ENCODE peak calls at places on chromosomes 11 and 22, in five cellular contexts. One of them, this sample, is unnamed. For H3F3A, the result is how much of the 10 kb centered on the place peaks cover.

GRCh38 chr11:131561486-131561885 is 191.1 kb downstream of the NTM start:
- DNase-seq in neural progenitor cell: no peak
- DNase-seq in GM23338: peak
- DNase-seq in PC-3: no peak
- DNase-seq in MM.1S: no peak
- DNase-seq in this sample: no peak

GRCh38 chr11:75066061-75066460 is 30.6 kb downstream of the OR2AT4 start:
- DNase-seq in GM23338: no peak
- DNase-seq in neural progenitor cell: no peak
- DNase-seq in PC-3: peak
- DNase-seq in MM.1S: no peak
- DNase-seq in this sample: no peak

GRCh38 chr11:1837171-1838076 is 1.4 kb upstream of the TNNI2 start:
- DNase-seq in neural progenitor cell: peak
- DNase-seq in PC-3: peak
- DNase-seq in MM.1S: peak
- DNase-seq in GM23338: peak
- DNase-seq in this sample: peak

GRCh38 chr11:131137046-131137445 is 220.8 kb upstream of the SNX19 start:
- DNase-seq in neural progenitor cell: no peak
- DNase-seq in MM.1S: no peak
- DNase-seq in PC-3: no peak
- DNase-seq in GM23338: no peak
- DNase-seq in this sample: no peak

GRCh38 chr11:119863811-119864601 is 135.0 kb upstream of the NECTIN1 start:
- DNase-seq in GM23338: peak
- DNase-seq in neural progenitor cell: peak
- DNase-seq in MM.1S: no peak
- DNase-seq in PC-3: no peak
- DNase-seq in this sample: no peak

GRCh38 chr11:9752091-9752490 is 88.2 kb downstream of the SWAP70 start:
- DNase-seq in PC-3: peak
- DNase-seq in MM.1S: no peak
- DNase-seq in neural progenitor cell: no peak
- DNase-seq in GM23338: no peak
- DNase-seq in this sample: no peak

GRCh38 chr11:85423331-85423730 is 203.8 kb downstream of the DLG2 start:
- DNase-seq in MM.1S: no peak
- DNase-seq in GM23338: no peak
- DNase-seq in PC-3: no peak
- DNase-seq in neural progenitor cell: no peak
- DNase-seq in this sample: no peak

GRCh38 chr11:119509969-119510401 is 87.0 kb upstream of the THY1 start:
- DNase-seq in PC-3: peak
- DNase-seq in MM.1S: peak
- DNase-seq in neural progenitor cell: no peak
- DNase-seq in GM23338: no peak
- DNase-seq in this sample: peak

GRCh38 chr22:46731246-46732040 is 6.6 kb downstream of the CERK start:
- DNase-seq in GM23338: peak
- DNase-seq in PC-3: no peak
- DNase-seq in neural progenitor cell: peak
- DNase-seq in MM.1S: no peak
- DNase-seq in this sample: no peak

GRCh38 chr22:32423664-32424063 is 11.6 kb upstream of the RTCB start:
- DNase-seq in neural progenitor cell: no peak
- DNase-seq in PC-3: no peak
- DNase-seq in MM.1S: no peak
- DNase-seq in GM23338: no peak
- DNase-seq in this sample: no peak

GRCh38 chr11:47399860-47400812 is 8.3 kb upstream of the SLC39A13 start:
- DNase-seq in neural progenitor cell: peak
- DNase-seq in GM23338: peak
- DNase-seq in MM.1S: peak
- DNase-seq in PC-3: no peak
- DNase-seq in this sample: no peak

GRCh38 chr11:62466444-62466843 is 47.6 kb downstream of the SCGB1A1 start:
- DNase-seq in neural progenitor cell: no peak
- DNase-seq in GM23338: no peak
- DNase-seq in MM.1S: no peak
- DNase-seq in PC-3: no peak
- DNase-seq in this sample: no peak

GRCh38 chr11:65013692-65014145 is 241 bp upstream of the ARL2 start:
- DNase-seq in neural progenitor cell: peak
- DNase-seq in PC-3: peak
- DNase-seq in MM.1S: peak
- DNase-seq in GM23338: peak
- DNase-seq in this sample: peak

GRCh38 chr11:17014774-17015638 is 792 bp upstream of the PLEKHA7 start:
- DNase-seq in PC-3: peak
- DNase-seq in GM23338: peak
- DNase-seq in neural progenitor cell: peak
- DNase-seq in MM.1S: peak
- DNase-seq in this sample: peak

GRCh38 chr11:77698896-77699295 is 61.3 kb upstream of the CLNS1A start:
- DNase-seq in MM.1S: no peak
- DNase-seq in neural progenitor cell: no peak
- DNase-seq in PC-3: no peak
- DNase-seq in GM23338: no peak
- DNase-seq in this sample: no peak

GRCh38 chr11:92632510-92632909 is 336.9 kb upstream of the MTNR1B start:
- DNase-seq in MM.1S: no peak
- DNase-seq in neural progenitor cell: no peak
- DNase-seq in GM23338: peak
- DNase-seq in PC-3: no peak
- DNase-seq in this sample: no peak

DNA sequence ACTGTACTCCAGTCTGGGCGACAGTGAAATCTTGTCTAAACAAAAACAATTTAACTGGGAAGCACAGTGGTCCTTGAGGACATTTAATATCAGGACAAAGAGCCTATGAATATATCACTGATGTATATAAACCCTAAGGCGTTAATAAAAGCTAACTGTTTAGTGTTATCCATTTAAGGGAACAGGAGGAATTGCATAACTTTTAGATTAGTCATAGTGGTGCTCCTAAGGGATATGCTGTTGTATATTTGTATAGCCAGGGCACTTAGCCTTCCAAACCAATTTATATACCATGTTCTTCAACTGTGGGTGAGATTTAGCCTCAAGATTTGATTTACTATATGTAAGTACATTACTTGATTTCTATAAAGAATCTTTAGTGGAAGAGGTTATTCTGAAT is 3.0 kb upstream of the CHEK1 start:
- DNase-seq in MM.1S: no peak
- DNase-seq in PC-3: peak
- DNase-seq in neural progenitor cell: no peak
- DNase-seq in GM23338: no peak
- DNase-seq in this sample: peak
- H3F3A ChIP-seq in MM.1S: under half
- H3F3A ChIP-seq in PC-3: under half
- H3F3A ChIP-seq in neural progenitor cell: under half
- H3F3A ChIP-seq in GM23338: under half
- H3F3A ChIP-seq in this sample: under half

DNA sequence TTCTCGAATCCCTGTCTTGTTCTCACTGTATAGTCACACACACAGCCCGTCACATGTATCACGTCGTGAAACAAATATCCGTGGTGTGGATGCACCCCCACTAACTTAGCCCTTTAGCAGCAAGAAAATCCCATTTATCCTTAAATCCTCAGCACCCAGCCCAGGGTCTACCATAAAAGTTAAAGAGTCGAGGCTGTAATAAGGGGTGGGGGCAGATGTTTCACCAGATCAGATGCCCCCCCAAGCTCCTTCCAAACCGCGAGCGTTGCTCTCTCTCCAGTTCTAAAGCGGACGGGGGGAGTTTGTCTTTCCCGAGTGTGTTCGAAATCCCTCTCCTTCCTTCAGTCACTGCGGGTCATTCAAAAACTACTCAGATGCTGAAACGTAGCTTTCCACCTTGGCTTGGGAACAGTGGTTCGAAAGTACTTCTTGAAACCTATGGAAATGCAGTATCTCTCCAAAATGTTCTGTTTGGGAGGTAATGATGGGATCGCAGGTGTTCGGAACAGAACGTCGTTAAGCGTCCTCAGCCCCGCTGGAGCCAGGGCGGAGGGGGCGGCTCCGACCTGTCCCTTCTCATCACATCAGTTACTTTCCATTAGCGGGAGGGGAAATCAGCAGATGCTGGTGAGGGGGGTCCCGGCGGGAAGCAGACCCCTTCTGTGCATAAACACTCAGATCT is 156.2 kb downstream of the BRD1 start:
- DNase-seq in GM23338: no peak
- DNase-seq in neural progenitor cell: peak
- DNase-seq in PC-3: no peak
- DNase-seq in MM.1S: no peak
- DNase-seq in this sample: no peak
- TF ChIP-seq EZH2 in GM23338: no peak
- TF ChIP-seq EZH2 in neural progenitor cell: peak
- TF ChIP-seq EZH2 in PC-3: no peak
- TF ChIP-seq EZH2 in MM.1S: no peak
- TF ChIP-seq EZH2 in this sample: peak

GRCh38 chr11:27699926-27700350 is 317 bp downstream of the BDNF start:
- DNase-seq in neural progenitor cell: no peak
- DNase-seq in MM.1S: no peak
- DNase-seq in PC-3: no peak
- DNase-seq in GM23338: peak
- DNase-seq in this sample: no peak
- H3F3A ChIP-seq in neural progenitor cell: under half
- H3F3A ChIP-seq in MM.1S: under half
- H3F3A ChIP-seq in PC-3: under half
- H3F3A ChIP-seq in GM23338: under half
- H3F3A ChIP-seq in this sample: under half

GRCh38 chr11:15073361-15074205 is at the start of gene CALCB:
- DNase-seq in MM.1S: no peak
- DNase-seq in GM23338: peak
- DNase-seq in PC-3: no peak
- DNase-seq in neural progenitor cell: peak
- DNase-seq in this sample: no peak
- TF ChIP-seq EZH2 in MM.1S: no peak
- TF ChIP-seq EZH2 in GM23338: peak
- TF ChIP-seq EZH2 in PC-3: no peak
- TF ChIP-seq EZH2 in neural progenitor cell: peak
- TF ChIP-seq EZH2 in this sample: no peak

GRCh38 chr11:45936655-45937054 is 14.2 kb downstream of the LARGE2 start:
- DNase-seq in GM23338: no peak
- DNase-seq in MM.1S: no peak
- DNase-seq in neural progenitor cell: no peak
- DNase-seq in PC-3: no peak
- DNase-seq in this sample: no peak

GRCh38 chr11:45941285-45941684 is 18.8 kb downstream of the LARGE2 start:
- DNase-seq in neural progenitor cell: no peak
- DNase-seq in MM.1S: no peak
- DNase-seq in GM23338: no peak
- DNase-seq in PC-3: no peak
- DNase-seq in this sample: no peak

GRCh38 chr11:45942381-45942780 is 19.9 kb downstream of the LARGE2 start:
- DNase-seq in GM23338: no peak
- DNase-seq in neural progenitor cell: no peak
- DNase-seq in MM.1S: no peak
- DNase-seq in PC-3: no peak
- DNase-seq in this sample: no peak

GRCh38 chr11:45937916-45938315 is 15.5 kb downstream of the LARGE2 start:
- DNase-seq in PC-3: no peak
- DNase-seq in neural progenitor cell: no peak
- DNase-seq in GM23338: peak
- DNase-seq in MM.1S: no peak
- DNase-seq in this sample: no peak

GRCh38 chr11:45939836-45940235 is 17.4 kb downstream of the LARGE2 start:
- DNase-seq in PC-3: no peak
- DNase-seq in GM23338: no peak
- DNase-seq in neural progenitor cell: no peak
- DNase-seq in MM.1S: no peak
- DNase-seq in this sample: no peak
- H3F3A ChIP-seq in PC-3: under half
- H3F3A ChIP-seq in GM23338: under half
- H3F3A ChIP-seq in neural progenitor cell: under half
- H3F3A ChIP-seq in MM.1S: under half
- H3F3A ChIP-seq in this sample: under half

GRCh38 chr11:33772300-33772699 is 2.0 kb downstream of the FBXO3 start:
- DNase-seq in neural progenitor cell: no peak
- DNase-seq in PC-3: peak
- DNase-seq in GM23338: no peak
- DNase-seq in MM.1S: no peak
- DNase-seq in this sample: peak

GRCh38 chr11:33769542-33769941 is 4.8 kb downstream of the FBXO3 start:
- DNase-seq in PC-3: peak
- DNase-seq in GM23338: no peak
- DNase-seq in MM.1S: no peak
- DNase-seq in neural progenitor cell: no peak
- DNase-seq in this sample: peak

GRCh38 chr11:33773399-33774355 is 643 bp downstream of the FBXO3 start:
- DNase-seq in neural progenitor cell: peak
- DNase-seq in MM.1S: peak
- DNase-seq in PC-3: no peak
- DNase-seq in GM23338: peak
- DNase-seq in this sample: no peak

GRCh38 chr11:33767624-33768023 is 6.7 kb downstream of the FBXO3 start:
- DNase-seq in GM23338: no peak
- DNase-seq in PC-3: no peak
- DNase-seq in MM.1S: no peak
- DNase-seq in neural progenitor cell: no peak
- DNase-seq in this sample: no peak

GRCh38 chr11:33770236-33770635 is 4.1 kb downstream of the FBXO3 start:
- DNase-seq in neural progenitor cell: no peak
- DNase-seq in MM.1S: no peak
- DNase-seq in GM23338: no peak
- DNase-seq in PC-3: no peak
- DNase-seq in this sample: no peak
- TF ChIP-seq EZH2 in neural progenitor cell: no peak
- TF ChIP-seq EZH2 in MM.1S: no peak
- TF ChIP-seq EZH2 in GM23338: no peak
- TF ChIP-seq EZH2 in PC-3: no peak
- TF ChIP-seq EZH2 in this sample: no peak

GRCh38 chr11:111419181-111419580 is 40.1 kb upstream of the POU2AF1 start:
- DNase-seq in neural progenitor cell: no peak
- DNase-seq in PC-3: no peak
- DNase-seq in MM.1S: no peak
- DNase-seq in GM23338: no peak
- DNase-seq in this sample: no peak
- H3F3A ChIP-seq in neural progenitor cell: under half
- H3F3A ChIP-seq in PC-3: under half
- H3F3A ChIP-seq in MM.1S: under half
- H3F3A ChIP-seq in GM23338: under half
- H3F3A ChIP-seq in this sample: under half